ENCODE peak calls at places on chromosomes 4 and X, in four cellular contexts. M, X, G and Q are unnamed samples.

GRCh38 chr4:69060651-69061308 is 35.5 kb upstream of the UGT2B7 start:
- DNase-seq in M (no peak), X (no peak), G (no peak), Q (peak)

GRCh38 chrX:54482839-54483593 is 13.0 kb downstream of the FGD1 start:
- DNase-seq in M (no peak), X (no peak), G (no peak), Q (no peak)

GRCh38 chr4:62302710-62303109 is 1102.6 kb downstream of the ADGRL3 start:
- DNase-seq in M (no peak), X (no peak), G (no peak), Q (no peak)

GRCh38 chrX:79408623-79409322 is 41.6 kb upstream of the ITM2A start:
- DNase-seq in M (no peak), X (no peak), G (no peak), Q (peak)

GRCh38 chrX:151695583-151695930 is 299 bp downstream of the PRRG3 start:
- DNase-seq in M (no peak), X (no peak), G (no peak), Q (no peak)

GRCh38 chr4:169266661-169267060 is 4.1 kb downstream of the SH3RF1 start:
- DNase-seq in M (no peak), X (no peak), G (no peak), Q (no peak)

GRCh38 chr4:55765070-55765469 is 54.5 kb upstream of the EXOC1L start:
- DNase-seq in M (no peak), X (no peak), G (no peak), Q (no peak)

GRCh38 chrX:34341258-34341657 is 209.1 kb upstream of the FAM47A start:
- DNase-seq in M (no peak), X (no peak), G (no peak), Q (peak)

GRCh38 chr4:112099701-112100289 is 45.5 kb upstream of the FAM241A start:
- DNase-seq in M (no peak), X (no peak), G (no peak), Q (peak)

GRCh38 chr4:140450352-140450751 is 22.9 kb upstream of the CLGN start:
- DNase-seq in M (no peak), X (no peak), G (no peak), Q (no peak)

GRCh38 chr4:145351922-145352321 is 129.7 kb upstream of the SMAD1 start:
- DNase-seq in M (no peak), X (no peak), G (no peak), Q (no peak)

GRCh38 chr4:95107004-95107403 is 349.2 kb downstream of the BMPR1B start:
- DNase-seq in M (no peak), X (no peak), G (no peak), Q (no peak)

GRCh38 chr4:160224049-160224448 is 1121.2 kb downstream of the RAPGEF2 start:
- DNase-seq in M (no peak), X (no peak), G (no peak), Q (no peak)

GRCh38 chr4:163256680-163257343 is 75.6 kb downstream of the NPY1R start:
- DNase-seq in M (no peak), X (no peak), G (no peak), Q (peak)

GRCh38 chrX:101462892-101463291 is 22.4 kb upstream of the ARMCX4 start:
- DNase-seq in M (peak), X (no peak), G (no peak), Q (peak)

GRCh38 chr4:141346144-141346543 is 125.4 kb downstream of the ZNF330 start:
- DNase-seq in M (no peak), X (no peak), G (no peak), Q (peak)

GRCh38 chrX:38861489-38861888 is 60.2 kb downstream of the MID1IP1 start:
- DNase-seq in M (no peak), X (no peak), G (no peak), Q (no peak)

GRCh38 chr4:113636877-113637276 is 124.7 kb downstream of the CAMK2D start:
- DNase-seq in M (peak), X (peak), G (no peak), Q (no peak)

GRCh38 chr4:183149968-183150539 is 51.0 kb downstream of the WWC2 start:
- DNase-seq in M (no peak), X (no peak), G (no peak), Q (no peak)